ENCODE peak calls at places on chromosome 13, in four cellular contexts. T is HepG2, H is H1, Z is GM12878. S is an unnamed sample.

GRCh38 chr13:51769455-51770127 is 34.4 kb downstream of the DHRS12 start:
- DNase-seq in T (no peak), Z (no peak), H (no peak), S (no peak)

GRCh38 chr13:107650081-107650701 is 565.1 kb downstream of the LIG4 start:
- DNase-seq in Z (no peak), T (peak; percentile 16), H (peak; percentile 47), S (peak; percentile 14)

GRCh38 chr13:78604782-78605611 is 1.6 kb upstream of the POU4F1 start:
- DNase-seq in Z (no peak), H (no peak), T (peak; percentile 50), S (peak; percentile 83)

GRCh38 chr13:31037351-31037750 is 104.9 kb downstream of the TEX26 start:
- DNase-seq in T (no peak), H (no peak), Z (no peak), S (no peak)

GRCh38 chr13:27161980-27162379 is 9.6 kb downstream of the USP12 start:
- DNase-seq in T (no peak), H (no peak), Z (no peak), S (no peak)

GRCh38 chr13:40576369-40576768 is 90.1 kb downstream of the FOXO1 start:
- DNase-seq in Z (no peak), T (no peak), H (no peak), S (no peak)

GRCh38 chr13:68784275-68784674 is 1323.4 kb upstream of the ATXN8OS start:
- DNase-seq in H (no peak), T (no peak), Z (no peak), S (no peak)

GRCh38 chr13:66635526-66635925 is 594.6 kb downstream of the PCDH9 start:
- DNase-seq in T (no peak), H (no peak), Z (no peak), S (no peak)

GRCh38 chr13:21902709-21903098 is 231.8 kb downstream of the FGF9 start:
- DNase-seq in Z (no peak), H (no peak), T (no peak), S (no peak)

GRCh38 chr13:70162141-70162540 is 53.9 kb upstream of the KLHL1 start:
- DNase-seq in H (no peak), Z (no peak), T (no peak), S (peak; percentile 65)

GRCh38 chr13:93505104-93505952 is 278.7 kb downstream of the GPC6 start:
- DNase-seq in T (peak; percentile 57), H (no peak), Z (no peak), S (no peak)

GRCh38 chr13:29743229-29743786 is 107.1 kb downstream of the UBL3 start:
- DNase-seq in T (no peak), H (no peak), Z (no peak), S (peak; percentile 17)

GRCh38 chr13:36163303-36163702 is 32.1 kb upstream of the DCLK1 start:
- DNase-seq in H (no peak), T (no peak), Z (no peak), S (no peak)

GRCh38 chr13:25329706-25330105 is 28.3 kb downstream of the NUP58 start:
- DNase-seq in Z (no peak), H (no peak), T (no peak), S (no peak)

GRCh38 chr13:20174656-20175405 is 14.0 kb upstream of the GJA3 start:
- DNase-seq in T (peak; percentile 26), Z (peak; percentile 43), H (peak; percentile 53), S (peak; percentile 21)

GRCh38 chr13:24135674-24136300 is 24.7 kb upstream of the SPATA13 start:
- DNase-seq in H (no peak), Z (no peak), T (no peak), S (no peak)

GRCh38 chr13:40433577-40433976 is 232.9 kb downstream of the FOXO1 start:
- DNase-seq in Z (no peak), T (no peak), H (no peak), S (no peak)

GRCh38 chr13:64446372-64446771 is 2783.8 kb downstream of the PCDH9 start:
- DNase-seq in Z (no peak), H (no peak), T (no peak), S (peak; percentile 68)

GRCh38 chr13:42762917-42763316 is 18.5 kb upstream of the FAM216B start:
- DNase-seq in H (no peak), Z (no peak), T (no peak), S (no peak)

GRCh38 chr13:48160879-48161278 is 66.0 kb upstream of the MED4 start:
- DNase-seq in H (no peak), Z (no peak), T (no peak), S (no peak)
- TF ChIP-seq SP1 in H (no peak), Z (no peak), T (no peak), S (no peak)

GRCh38 chr13:85816413-85816812 is 17.2 kb upstream of the SLITRK6 start:
- DNase-seq in T (no peak), Z (no peak), H (no peak), S (no peak)
- TF ChIP-seq SUZ12 in T (no peak), Z (no peak), H (no peak), S (no peak)

GRCh38 chr13:113078895-113079720 is 26.5 kb upstream of the F7 start:
- DNase-seq in Z (no peak), T (no peak), H (no peak), S (no peak)
- TF ChIP-seq SP1 in Z (no peak), T (no peak), H (no peak), S (no peak)

GRCh38 chr13:37608750-37609339 is 10.3 kb upstream of the POSTN start:
- DNase-seq in T (no peak), Z (no peak), H (no peak), S (no peak)
- TF ChIP-seq SUZ12 in T (no peak), Z (no peak), H (no peak), S (no peak)

DNA sequence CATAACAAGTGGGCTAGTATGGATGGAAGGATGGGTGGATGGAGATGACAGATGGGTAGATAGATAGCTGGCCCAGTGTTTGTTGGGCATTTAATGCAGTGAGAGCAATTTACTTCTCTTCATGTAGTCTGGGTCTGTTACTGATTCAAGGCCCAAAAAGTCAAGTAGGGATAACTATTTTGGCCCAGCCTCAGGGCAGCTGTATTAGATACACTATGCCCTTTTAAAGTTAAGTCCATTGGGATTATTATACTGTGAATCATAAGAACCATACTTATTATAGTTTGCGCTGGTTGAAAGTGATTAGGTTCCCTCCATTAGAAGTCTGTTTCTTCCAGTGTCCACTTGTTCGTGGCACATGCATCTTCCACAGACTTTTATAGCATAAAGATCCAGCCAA is 4.7 kb downstream of the ITGBL1 start:
- DNase-seq in T (no peak), Z (no peak), H (no peak), S (no peak)
- TF ChIP-seq SP1 in T (no peak), Z (no peak), H (no peak), S (no peak)